ENCODE peak calls at places on chromosomes 13 and 19, in five cellular contexts. J, T, G, U and B are unnamed samples.

GRCh38 chr13:98033277-98034247 is 80.1 kb downstream of the IPO5 start:
- DNase-seq in J (peak; percentile 5), T (no peak), G (peak; percentile 8), U (no peak), B (no peak)

GRCh38 chr19:9808855-9809646 is 9.8 kb downstream of the FBXL12 start:
- DNase-seq in J (no peak), T (no peak), G (no peak), U (no peak), B (no peak)

GRCh38 chr19:23286477-23286876 is 36.3 kb upstream of the ZNF724 start:
- DNase-seq in J (no peak), T (no peak), G (no peak), U (no peak), B (no peak)

GRCh38 chr19:38401148-38401547 is 1.7 kb upstream of the FAM98C start:
- DNase-seq in J (peak; percentile 34), T (no peak), G (no peak), U (no peak), B (no peak)

GRCh38 chr13:111139874-111140561 is 24.9 kb downstream of the ARHGEF7 start:
- DNase-seq in J (peak; percentile 46), T (no peak), G (no peak), U (no peak), B (no peak)

GRCh38 chr19:18735324-18735723 is 51.8 kb downstream of the CRTC1 start:
- DNase-seq in J (no peak), T (no peak), G (no peak), U (no peak), B (no peak)

GRCh38 chr19:5682293-5682592 is 1.4 kb downstream of the HSD11B1L start:
- DNase-seq in J (no peak), T (no peak), G (no peak), U (no peak), B (no peak)

GRCh38 chr19:44640518-44640917 is 3.2 kb upstream of the PVR start:
- DNase-seq in J (no peak), T (no peak), G (no peak), U (no peak), B (no peak)

GRCh38 chr19:45767410-45767880 is 1.6 kb downstream of the SIX5 start:
- DNase-seq in J (peak; percentile 32), T (peak; percentile 93), G (peak; percentile 42), U (peak; percentile 87), B (peak; percentile 77)

GRCh38 chr13:46778879-46779278 is 18.1 kb downstream of the ESD start:
- DNase-seq in J (no peak), T (no peak), G (no peak), U (no peak), B (no peak)

GRCh38 chr19:54959840-54960239 is 6.3 kb upstream of the NLRP2 start:
- DNase-seq in J (no peak), T (no peak), G (no peak), U (no peak), B (no peak)

GRCh38 chr13:27298849-27299248 is 28.2 kb downstream of the RASL11A start:
- DNase-seq in J (peak; percentile 87), T (no peak), G (no peak), U (no peak), B (no peak)